ENCODE peak calls at places on chromosomes 13 and 19, in seven cellular contexts. M is heart left ventricle; Z is T-cell; G is activated CD4-positive, alpha-beta T cell treated with anti-CD3 and anti-CD28 coated beads, Interleukin-2, amount 50 U/mL, for 24 hours; L is anterior cingulate cortex; N is head of caudate nucleus; U is HFFc6. T is an unnamed sample.

GRCh38 chr13:101706651-101707050 is 254.2 kb downstream of the ITGBL1 start:
- DNase-seq in N (no peak), U (peak), G (no peak), L (no peak), M (no peak), Z (no peak), T (peak)

GRCh38 chr13:95641961-95642621 is 2.4 kb downstream of the DZIP1 start:
- DNase-seq in Z (no peak), U (peak), G (no peak), L (no peak), M (peak), N (peak), T (no peak)

GRCh38 chr13:60165391-60166099 is 1.8 kb upstream of the DIAPH3 start:
- DNase-seq in L (no peak), G (no peak), U (no peak), N (no peak), Z (no peak), M (no peak), T (no peak)

GRCh38 chr19:8367327-8368001 is 3.5 kb downstream of the ANGPTL4 start:
- DNase-seq in U (peak), L (peak), G (no peak), M (peak), N (peak), Z (no peak), T (no peak)

GRCh38 chr19:1752009-1752756 is 1.1 kb upstream of the ONECUT3 start:
- DNase-seq in N (no peak), Z (no peak), L (no peak), M (no peak), U (no peak), G (no peak), T (no peak)

GRCh38 chr19:43765109-43765876 is 10.5 kb upstream of the SMG9 start:
- DNase-seq in M (peak), L (no peak), G (peak), Z (peak), U (peak), N (no peak), T (peak)

GRCh38 chr13:98599502-98600328 is 22.8 kb upstream of the STK24 start:
- DNase-seq in N (no peak), M (no peak), U (no peak), L (no peak), G (no peak), Z (no peak), T (no peak)

GRCh38 chr19:2782936-2783780 is at the start of gene SGTA:
- DNase-seq in M (peak), U (peak), Z (peak), G (peak), N (peak), L (peak), T (peak)

GRCh38 chr13:35994131-35994966 is 136.8 kb downstream of the DCLK1 start:
- DNase-seq in G (no peak), U (peak), L (no peak), N (no peak), M (peak), Z (no peak), T (no peak)

GRCh38 chr13:41006296-41006695 is 12.8 kb downstream of the ELF1 start:
- DNase-seq in M (no peak), Z (no peak), N (no peak), G (no peak), U (no peak), L (no peak), T (no peak)

GRCh38 chr19:32828643-32829344 is 40.8 kb downstream of the SLC7A9 start:
- DNase-seq in G (no peak), L (no peak), N (no peak), U (no peak), M (no peak), Z (no peak), T (no peak)

GRCh38 chr19:46303702-46304397 is 7.0 kb downstream of the HIF3A start:
- DNase-seq in Z (no peak), U (no peak), N (peak), M (peak), L (no peak), G (no peak), T (no peak)

GRCh38 chr19:40461669-40462221 is 3.8 kb downstream of the BLVRB start:
- DNase-seq in U (no peak), Z (no peak), G (no peak), N (no peak), M (no peak), L (no peak), T (no peak)

GRCh38 chr13:39415003-39415402 is 188.0 kb downstream of the LHFPL6 start:
- DNase-seq in G (no peak), Z (no peak), U (no peak), M (peak), L (peak), N (no peak), T (no peak)

GRCh38 chr19:17333611-17334413 is 843 bp downstream of the ANO8 start:
- DNase-seq in L (peak), M (no peak), Z (peak), N (no peak), G (peak), U (peak), T (peak)

GRCh38 chr19:56125806-56126590 is 4.9 kb upstream of the ZNF787 start:
- DNase-seq in U (no peak), L (no peak), G (no peak), N (no peak), Z (no peak), M (no peak), T (no peak)

GRCh38 chr19:729564-730381 is 21.0 kb downstream of the PALM start:
- DNase-seq in N (no peak), G (no peak), Z (no peak), M (no peak), U (no peak), L (no peak), T (no peak)

GRCh38 chr13:93201992-93202558 is 24.5 kb upstream of the GPC6 start:
- DNase-seq in M (no peak), Z (no peak), L (no peak), N (no peak), U (no peak), G (no peak), T (no peak)

GRCh38 chr13:42885325-42885724 is 103.9 kb downstream of the FAM216B start:
- DNase-seq in G (no peak), L (no peak), M (no peak), N (no peak), Z (no peak), U (no peak), T (no peak)

GRCh38 chr19:45046355-45046754 is 7.5 kb downstream of the CLASRP start:
- DNase-seq in M (no peak), Z (no peak), L (no peak), U (no peak), N (no peak), G (no peak), T (no peak)

GRCh38 chr19:46471778-46472543 is 598 bp upstream of the PNMA8A start:
- DNase-seq in N (no peak), Z (no peak), G (no peak), M (no peak), U (no peak), L (no peak), T (no peak)

GRCh38 chr19:49533551-49534488 is 6.0 kb downstream of the RCN3 start:
- DNase-seq in Z (peak), G (peak), L (peak), U (no peak), N (peak), M (peak), T (peak)

GRCh38 chr13:72205773-72206172 is 338.8 kb upstream of the DACH1 start:
- DNase-seq in M (no peak), G (no peak), Z (no peak), L (no peak), N (no peak), U (no peak), T (no peak)

GRCh38 chr19:48549380-48549779 is 2.6 kb upstream of the SULT2B1 start:
- DNase-seq in Z (no peak), N (no peak), M (no peak), G (no peak), L (no peak), U (no peak), T (no peak)

GRCh38 chr13:106561551-106562170 is 6.3 kb downstream of the ARGLU1 start:
- DNase-seq in M (no peak), L (no peak), Z (peak), U (no peak), G (peak), N (no peak), T (no peak)

GRCh38 chr13:23551213-23552008 is 18.8 kb upstream of the TNFRSF19 start:
- DNase-seq in U (no peak), L (no peak), Z (no peak), N (no peak), G (no peak), M (no peak), T (no peak)

GRCh38 chr19:58563034-58563573 is 4.7 kb upstream of the UBE2M start:
- DNase-seq in L (no peak), Z (no peak), G (no peak), U (no peak), M (peak), N (no peak), T (no peak)

GRCh38 chr19:5466814-5467291 is 11.6 kb downstream of the ZNRF4 start:
- DNase-seq in M (no peak), U (no peak), Z (no peak), G (no peak), N (no peak), L (peak), T (no peak)

GRCh38 chr13:51479199-51479523 is 26.3 kb upstream of the INTS6 start:
- DNase-seq in L (no peak), M (no peak), N (no peak), U (peak), Z (no peak), G (no peak), T (no peak)

GRCh38 chr13:111210945-111211469 is 95.9 kb downstream of the ARHGEF7 start:
- DNase-seq in M (no peak), Z (no peak), U (no peak), N (no peak), L (no peak), G (no peak), T (no peak)

GRCh38 chr13:109773276-109773675 is 13.1 kb downstream of the IRS2 start:
- DNase-seq in G (no peak), M (no peak), N (no peak), L (no peak), Z (no peak), U (no peak), T (no peak)

GRCh38 chr13:45941261-45941660 is 89.7 kb upstream of the SIAH3 start:
- DNase-seq in G (no peak), N (no peak), M (no peak), U (no peak), Z (no peak), L (no peak), T (no peak)

GRCh38 chr19:41174297-41174928 is 18.6 kb upstream of the CYP2S1 start:
- DNase-seq in Z (no peak), M (no peak), G (no peak), U (no peak), N (no peak), L (no peak), T (no peak)

GRCh38 chr13:95382411-95382810 is 81.2 kb upstream of the ABCC4 start:
- DNase-seq in U (no peak), G (no peak), Z (no peak), L (no peak), M (no peak), N (no peak), T (no peak)

GRCh38 chr13:52155177-52155576 is 4.2 kb downstream of the NEK3 start:
- DNase-seq in Z (no peak), L (no peak), G (no peak), U (no peak), N (no peak), M (no peak), T (no peak)

T was measured in GDM1.